ENCODE peak calls at places on chromosomes 7 and 10, in seven cellular contexts. K is Peyer's patch, E is mucosa of descending colon, X is heart right ventricle, D is body of pancreas, V is brain microvascular endothelial cell, Q is GM23338. M is an unnamed sample.

GRCh38 chr7:154339169-154339568 is 287.0 kb downstream of the DPP6 start:
- DNase-seq in K (no peak), E (no peak), X (no peak), D (no peak), V (no peak), Q (no peak), M (no peak)

GRCh38 chr10:80289451-80290287 is at the start of gene MAT1A:
- DNase-seq in K (no peak), E (peak; percentile 24), X (no peak), D (peak; percentile 89), V (no peak), Q (peak; percentile 85), M (no peak)

GRCh38 chr7:78018541-78019456 is 220.2 kb downstream of the PHTF2 start:
- DNase-seq in K (peak; percentile 16), E (peak; percentile 38), X (peak; percentile 36), D (peak; percentile 27), V (peak; percentile 14), Q (peak; percentile 37), M (no peak)

GRCh38 chr7:85474234-85474633 is 287.4 kb upstream of the SEMA3D start:
- DNase-seq in K (no peak), E (no peak), X (no peak), D (no peak), V (peak; percentile 33), Q (no peak), M (no peak)

GRCh38 chr7:35725280-35725680 is 30.3 kb upstream of the HERPUD2 start:
- DNase-seq in K (peak; percentile 85), E (peak; percentile 51), X (no peak), D (peak; percentile 16), V (no peak), Q (peak; percentile 27), M (no peak)

GRCh38 chr7:105656922-105657521 is 75.7 kb upstream of the EFCAB10 start:
- DNase-seq in K (peak; percentile 72), E (peak; percentile 82), X (no peak), D (peak; percentile 54), V (no peak), Q (peak; percentile 95), M (no peak)

GRCh38 chr7:13911920-13912319 is 77.5 kb downstream of the ETV1 start:
- DNase-seq in K (no peak), E (peak; percentile 53), X (no peak), D (no peak), V (no peak), Q (no peak), M (no peak)

GRCh38 chr7:77293046-77293445 is 93.4 kb upstream of the FGL2 start:
- DNase-seq in K (no peak), E (no peak), X (no peak), D (no peak), V (no peak), Q (no peak), M (no peak)

GRCh38 chr7:120554960-120555571 is 282.1 kb downstream of the KCND2 start:
- DNase-seq in K (no peak), E (peak; percentile 44), X (peak; percentile 13), D (peak; percentile 53), V (peak; percentile 64), Q (peak; percentile 84), M (peak; percentile 9)

GRCh38 chr7:113891031-113891350 is 27.8 kb downstream of the PPP1R3A start:
- DNase-seq in K (no peak), E (no peak), X (no peak), D (no peak), V (no peak), Q (no peak), M (no peak)

GRCh38 chr7:122674502-122674901 is 24.4 kb downstream of the RNF133 start:
- DNase-seq in K (no peak), E (no peak), X (no peak), D (peak; percentile 50), V (peak; percentile 72), Q (no peak), M (no peak)

GRCh38 chr10:77156406-77156879 is 481.2 kb downstream of the KCNMA1 start:
- DNase-seq in K (no peak), E (peak; percentile 61), X (no peak), D (peak; percentile 19), V (peak; percentile 85), Q (no peak), M (peak; percentile 33)

GRCh38 chr10:98323221-98324164 is 55.5 kb upstream of the LOXL4 start:
- DNase-seq in K (no peak), E (peak; percentile 21), X (peak; percentile 65), D (peak; percentile 81), V (peak; percentile 91), Q (no peak), M (peak; percentile 94)

GRCh38 chr7:143975617-143976016 is 21.0 kb downstream of the OR2F1 start:
- DNase-seq in K (no peak), E (no peak), X (no peak), D (no peak), V (no peak), Q (peak; percentile 73), M (no peak)

GRCh38 chr7:2445898-2446555 is 30.2 kb downstream of the GRIFIN start:
- DNase-seq in K (no peak), E (no peak), X (no peak), D (no peak), V (no peak), Q (no peak), M (no peak)

GRCh38 chr10:13709931-13710690 is 123.3 kb downstream of the PRPF18 start:
- DNase-seq in K (no peak), E (no peak), X (no peak), D (no peak), V (no peak), Q (no peak), M (no peak)

GRCh38 chr10:29841724-29842649 is 207.2 kb upstream of the SVIL start:
- DNase-seq in K (no peak), E (peak; percentile 12), X (peak; percentile 82), D (peak; percentile 73), V (peak; percentile 41), Q (peak; percentile 56), M (peak; percentile 63)

GRCh38 chr10:22415072-22415471 is 69.8 kb downstream of the SPAG6 start:
- DNase-seq in K (no peak), E (no peak), X (no peak), D (no peak), V (no peak), Q (no peak), M (no peak)

GRCh38 chr10:96073722-96074121 is 30.3 kb downstream of the CCNJ start:
- DNase-seq in K (no peak), E (no peak), X (no peak), D (no peak), V (peak; percentile 93), Q (no peak), M (peak; percentile 55)

GRCh38 chr7:36670585-36671431 is 53.5 kb downstream of the AOAH start:
- DNase-seq in K (peak; percentile 44), E (peak; percentile 76), X (peak; percentile 27), D (peak; percentile 65), V (peak; percentile 37), Q (peak; percentile 83), M (no peak)

GRCh38 chr7:22843681-22844309 is 21.1 kb upstream of the TOMM7 start:
- DNase-seq in K (no peak), E (no peak), X (no peak), D (no peak), V (no peak), Q (no peak), M (no peak)

GRCh38 chr10:12513003-12513365 is 163.6 kb downstream of the CAMK1D start:
- DNase-seq in K (no peak), E (no peak), X (no peak), D (no peak), V (no peak), Q (no peak), M (no peak)

GRCh38 chr10:31706921-31707571 is 221.6 kb downstream of the ARHGAP12 start:
- DNase-seq in K (no peak), E (no peak), X (peak; percentile 51), D (peak; percentile 63), V (no peak), Q (no peak), M (no peak)

GRCh38 chr10:48444266-48444665 is 137.8 kb downstream of the MAPK8 start:
- DNase-seq in K (no peak), E (no peak), X (no peak), D (no peak), V (peak; percentile 28), Q (peak; percentile 60), M (no peak)

GRCh38 chr10:14876764-14877163 is 1.9 kb upstream of the SUV39H2 start:
- DNase-seq in K (no peak), E (no peak), X (peak; percentile 42), D (no peak), V (no peak), Q (no peak), M (no peak)
- H3K4me3 ChIP-seq in K (no peak overlapping the region), E (no peak overlapping the region), X (peak overlapping the region; percentile 84), D (no peak overlapping the region), V (peak overlapping the region; percentile 96), Q (peak overlapping the region; percentile 73), M (peak overlapping the region; percentile 79)

DNA sequence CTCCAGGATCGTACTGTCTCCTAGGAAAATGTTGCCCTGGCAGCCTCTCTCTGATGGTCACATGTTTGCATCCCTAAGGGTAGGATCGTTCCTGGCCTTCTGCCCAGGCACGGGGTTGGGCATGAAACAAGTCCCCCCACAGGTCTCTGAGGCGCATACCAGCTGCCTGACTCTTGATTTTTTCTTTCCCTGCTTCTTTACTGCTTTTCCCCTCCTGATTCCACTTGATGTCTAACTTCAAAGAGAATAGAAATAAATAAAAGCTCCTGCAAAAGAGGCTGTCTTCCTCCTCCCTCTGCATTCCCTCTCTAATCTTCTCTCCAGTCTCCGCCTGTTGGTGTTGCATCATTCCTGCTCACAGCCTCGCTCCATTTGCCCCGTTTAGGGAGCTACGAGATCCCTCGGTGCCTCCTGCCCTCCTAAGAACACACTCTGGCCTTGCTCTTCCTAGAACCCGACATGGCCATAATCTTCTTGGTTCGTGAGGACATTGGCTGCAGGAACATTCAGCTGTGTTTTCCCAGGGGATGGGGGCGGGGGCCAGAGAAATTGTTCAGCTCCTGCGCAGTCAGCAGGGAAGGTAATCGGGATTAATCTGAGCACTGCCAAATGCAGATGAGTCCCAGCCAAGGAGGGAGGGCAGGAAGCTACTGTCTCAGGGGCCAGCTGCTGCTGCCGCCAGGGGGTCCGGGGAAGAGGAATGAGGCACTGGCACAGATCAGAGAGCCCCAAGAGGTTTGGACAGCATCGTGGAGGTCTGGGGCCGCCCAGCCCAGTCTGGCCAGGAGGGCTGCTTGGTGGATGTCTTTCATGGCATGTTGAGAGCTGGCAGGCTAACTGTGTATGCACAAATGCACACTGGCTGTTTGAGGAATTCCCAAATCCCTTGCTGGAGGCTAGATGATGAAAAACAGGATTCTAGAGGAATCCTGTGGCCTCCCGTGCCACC is 26.1 kb downstream of the LEP start:
- DNase-seq in K (no peak), E (peak; percentile 32), X (peak; percentile 16), D (peak; percentile 63), V (peak; percentile 20), Q (peak; percentile 81), M (peak; percentile 31)
- TF ChIP-seq CTCF in K (no peak), E (no peak), X (no peak), D (no peak), V (peak; percentile 21), Q (peak; percentile 29), M (peak; percentile 14)

GRCh38 chr10:132398566-132398991 is 1.6 kb downstream of the PWWP2B start:
- DNase-seq in K (no peak), E (no peak), X (no peak), D (peak; percentile 52), V (no peak), Q (no peak), M (no peak)
- H3K4me3 ChIP-seq in K (peak overlapping the region; percentile 90), E (no peak overlapping the region), X (peak overlapping the region; percentile 76), D (no peak overlapping the region), V (no peak overlapping the region), Q (no peak overlapping the region), M (peak overlapping the region; percentile 71)

DNA sequence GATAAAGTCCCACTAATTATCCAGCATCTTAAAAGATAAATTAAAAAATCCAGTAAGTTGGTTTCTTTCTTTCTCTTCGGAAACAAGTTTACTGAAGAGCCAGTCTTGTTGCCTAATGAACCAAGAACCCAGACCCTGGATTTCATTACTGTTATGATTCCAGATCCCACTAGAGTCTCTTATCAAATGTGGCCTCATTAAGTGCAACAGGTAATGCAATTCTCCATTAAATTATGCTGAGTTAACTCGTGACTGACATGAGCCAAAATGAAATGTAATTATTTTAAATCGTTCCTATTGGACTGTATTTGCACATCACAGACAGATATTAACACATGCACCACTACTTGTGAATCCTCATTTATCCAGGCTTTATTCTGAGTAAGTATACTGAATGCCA is 115.6 kb downstream of the NXPH1 start:
- DNase-seq in K (no peak), E (no peak), X (no peak), D (no peak), V (no peak), Q (no peak), M (no peak)
- TF ChIP-seq CTCF in K (no peak), E (no peak), X (no peak), D (no peak), V (no peak), Q (no peak), M (no peak)

M was measured in HFF-Myc.